ENCODE peak calls at places on chromosomes 7 and 10, in ten cellular contexts. R is stimulated activated naive B cell treated with anti-CD40 and anti-IgM and Interleukin-4, amounts not matched to agents 10 μg/mL and 1 μg/mL and 100 μg/mL, for 72 hours; U is NCI-H748 treated with DMSO at 0.1 percent for 48 hours; Y is A549; D is hepatic stellate cell; I is activated T-helper 1 cell treated with anti-CD3 and anti-CD28 coated beads, Interleukin-12 subunit alpha, Interleukin-12 subunit beta, Interleukin-2, Interleukin-4 antibody, amounts not matched to agents 30 ng/mL and 10 ng/mL and 1 ng/mL, durations not matched to agents 14 hours and 24 hours and 36 hours; G is astrocyte of the spinal cord; H is posterior cingulate gyrus; V is SK-N-SH; K is iris pigment epithelial cell. L is an unnamed sample.

GRCh38 chr7:44275829-44276570 is 49.4 kb downstream of the CAMK2B start:
- DNase-seq in R (no peak), U (no peak), Y (no peak), D (no peak), I (no peak), G (no peak), H (no peak), V (peak; percentile 94), K (no peak), L (no peak)

GRCh38 chr10:126634347-126634746 is 36.1 kb downstream of the C10orf90 start:
- DNase-seq in R (no peak), U (no peak), Y (no peak), D (no peak), I (no peak), G (no peak), H (no peak), V (no peak), K (no peak), L (no peak)

GRCh38 chr7:124101173-124101768 is 68.4 kb upstream of the TMEM229A start:
- DNase-seq in R (no peak), U (peak; percentile 8), Y (peak; percentile 31), D (peak; percentile 8), I (no peak), G (peak; percentile 16), H (peak; percentile 29), V (peak; percentile 33), K (peak; percentile 14), L (no peak)

GRCh38 chr7:43639858-43640491 is 57.1 kb downstream of the STK17A start:
- DNase-seq in R (no peak), U (peak; percentile 100), Y (peak; percentile 32), D (peak; percentile 63), I (no peak), G (peak; percentile 96), H (no peak), V (no peak), K (peak; percentile 85), L (no peak)

GRCh38 chr10:77582710-77583115 is 54.9 kb downstream of the KCNMA1 start:
- DNase-seq in R (no peak), U (no peak), Y (peak; percentile 83), D (peak; percentile 34), I (no peak), G (peak; percentile 73), H (no peak), V (no peak), K (peak; percentile 78), L (no peak)

GRCh38 chr7:88490911-88491310 is 184.2 kb upstream of the STEAP4 start:
- DNase-seq in R (no peak), U (no peak), Y (no peak), D (no peak), I (no peak), G (no peak), H (no peak), V (no peak), K (no peak), L (no peak)

GRCh38 chr7:150435390-150436073 is 14.9 kb upstream of the GIMAP8 start:
- DNase-seq in R (peak; percentile 93), U (no peak), Y (no peak), D (no peak), I (no peak), G (no peak), H (no peak), V (no peak), K (no peak), L (no peak)

GRCh38 chr10:70296406-70296899 is 12.6 kb upstream of the NPFFR1 start:
- DNase-seq in R (no peak), U (no peak), Y (peak; percentile 45), D (peak; percentile 73), I (no peak), G (peak; percentile 84), H (no peak), V (peak; percentile 80), K (peak; percentile 84), L (no peak)

GRCh38 chr7:2488272-2488645 is 12.1 kb upstream of the GRIFIN start:
- DNase-seq in R (no peak), U (no peak), Y (no peak), D (peak; percentile 87), I (no peak), G (no peak), H (no peak), V (no peak), K (no peak), L (no peak)

GRCh38 chr10:21754410-21755011 is 220.5 kb downstream of the MLLT10 start:
- DNase-seq in R (no peak), U (no peak), Y (no peak), D (no peak), I (no peak), G (no peak), H (no peak), V (peak; percentile 65), K (no peak), L (no peak)

GRCh38 chr10:130171196-130171595 is 35.0 kb downstream of the GLRX3 start:
- DNase-seq in R (no peak), U (no peak), Y (no peak), D (no peak), I (peak; percentile 41), G (no peak), H (no peak), V (no peak), K (no peak), L (no peak)

GRCh38 chr7:55552320-55553086 is 19.8 kb downstream of the VOPP1 start:
- DNase-seq in R (no peak), U (no peak), Y (peak; percentile 37), D (peak; percentile 19), I (no peak), G (peak; percentile 94), H (no peak), V (no peak), K (peak; percentile 97), L (peak; percentile 53)

GRCh38 chr10:98031440-98031839 is 1.0 kb upstream of the CRTAC1 start:
- DNase-seq in R (no peak), U (no peak), Y (no peak), D (no peak), I (no peak), G (no peak), H (no peak), V (no peak), K (no peak), L (no peak)

GRCh38 chr7:4725014-4725951 is 43.2 kb downstream of the FOXK1 start:
- DNase-seq in R (peak; percentile 73), U (no peak), Y (peak; percentile 71), D (peak; percentile 97), I (peak; percentile 64), G (peak; percentile 98), H (peak; percentile 80), V (peak; percentile 73), K (peak; percentile 94), L (peak; percentile 69)

GRCh38 chr10:67834375-67834774 is 3.6 kb downstream of the DNAJC12 start:
- DNase-seq in R (no peak), U (no peak), Y (no peak), D (no peak), I (no peak), G (no peak), H (no peak), V (no peak), K (no peak), L (no peak)

GRCh38 chr10:24503627-24504320 is 219.9 kb downstream of the ARHGAP21 start:
- DNase-seq in R (peak; percentile 6), U (no peak), Y (peak; percentile 75), D (peak; percentile 10), I (no peak), G (peak; percentile 72), H (no peak), V (peak; percentile 63), K (peak; percentile 42), L (no peak)

GRCh38 chr10:47029181-47029971 is 118.1 kb downstream of the PTPN20 start:
- DNase-seq in R (no peak), U (no peak), Y (no peak), D (no peak), I (no peak), G (no peak), H (no peak), V (no peak), K (no peak), L (no peak)

GRCh38 chr7:68246189-68246633 is 1249.6 kb downstream of the TYW1 start:
- DNase-seq in R (no peak), U (peak; percentile 83), Y (no peak), D (no peak), I (no peak), G (no peak), H (no peak), V (no peak), K (no peak), L (peak; percentile 74)

GRCh38 chr7:95794917-95795515 is 22.7 kb downstream of the DYNC1I1 start:
- DNase-seq in R (no peak), U (peak; percentile 18), Y (peak; percentile 58), D (no peak), I (no peak), G (peak; percentile 13), H (no peak), V (peak; percentile 26), K (peak; percentile 56), L (no peak)

GRCh38 chr7:97179454-97180104 is 62.1 kb downstream of the SDHAF3 start:
- DNase-seq in R (peak; percentile 13), U (peak; percentile 39), Y (peak; percentile 66), D (peak; percentile 42), I (peak; percentile 5), G (peak; percentile 67), H (peak; percentile 38), V (peak; percentile 84), K (peak; percentile 50), L (no peak)

GRCh38 chr10:115624448-115624847 is 531.3 kb downstream of the ATRNL1 start:
- DNase-seq in R (no peak), U (no peak), Y (no peak), D (no peak), I (no peak), G (peak; percentile 15), H (no peak), V (no peak), K (peak; percentile 20), L (no peak)

GRCh38 chr10:130707389-130707979 is 571.3 kb downstream of the GLRX3 start:
- DNase-seq in R (no peak), U (no peak), Y (peak; percentile 7), D (no peak), I (no peak), G (no peak), H (no peak), V (no peak), K (no peak), L (no peak)

GRCh38 chr10:69723653-69724052 is 78.1 kb upstream of the COL13A1 start:
- DNase-seq in R (no peak), U (no peak), Y (no peak), D (no peak), I (no peak), G (no peak), H (no peak), V (no peak), K (no peak), L (no peak)

GRCh38 chr10:132204781-132205473 is 18.2 kb downstream of the DPYSL4 start:
- DNase-seq in R (no peak), U (no peak), Y (no peak), D (no peak), I (no peak), G (no peak), H (no peak), V (no peak), K (no peak), L (no peak)

GRCh38 chr7:106075937-106076336 is 36.2 kb downstream of the SYPL1 start:
- DNase-seq in R (no peak), U (no peak), Y (no peak), D (no peak), I (no peak), G (no peak), H (no peak), V (no peak), K (no peak), L (no peak)

GRCh38 chr10:132140167-132140925 is 46.4 kb upstream of the DPYSL4 start:
- DNase-seq in R (no peak), U (no peak), Y (no peak), D (no peak), I (no peak), G (no peak), H (peak; percentile 6), V (no peak), K (no peak), L (no peak)

GRCh38 chr7:19561121-19561805 is 147.6 kb downstream of the POLR1F start:
- DNase-seq in R (no peak), U (no peak), Y (no peak), D (no peak), I (no peak), G (peak; percentile 46), H (no peak), V (no peak), K (peak; percentile 90), L (no peak)

GRCh38 chr7:36784991-36785940 is 61.0 kb upstream of the AOAH start:
- DNase-seq in R (peak; percentile 79), U (no peak), Y (no peak), D (no peak), I (peak; percentile 68), G (no peak), H (no peak), V (no peak), K (no peak), L (no peak)

L was measured in occipital lobe.